ENCODE peak calls at places on chromosome 15, in four cellular contexts. N is GM23338, Y is left lung, C is astrocyte of the spinal cord. A is an unnamed sample.

GRCh38 chr15:77734306-77734705 is 101.6 kb upstream of the LINGO1 start:
- DNase-seq in N (no peak), Y (no peak), C (no peak), A (no peak)

GRCh38 chr15:95325763-95326688 is 1004.5 kb upstream of the NR2F2 start:
- DNase-seq in N (no peak), Y (no peak), C (peak), A (no peak)

GRCh38 chr15:48645558-48646330 is at the start of gene FBN1:
- DNase-seq in N (peak), Y (peak), C (peak), A (peak)

GRCh38 chr15:44066211-44066827 is 128.8 kb downstream of the FRMD5 start:
- DNase-seq in N (peak), Y (no peak), C (peak), A (peak)

GRCh38 chr15:69827751-69828150 is 270.0 kb downstream of the TLE3 start:
- DNase-seq in N (no peak), Y (no peak), C (no peak), A (no peak)

GRCh38 chr15:48500595-48500994 is 144.9 kb downstream of the FBN1 start:
- DNase-seq in N (no peak), Y (no peak), C (no peak), A (peak)

GRCh38 chr15:76196949-76197315 is 114.3 kb downstream of the ETFA start:
- DNase-seq in N (no peak), Y (no peak), C (no peak), A (no peak)

GRCh38 chr15:48360841-48361240 is 29.6 kb downstream of the DUT start:
- DNase-seq in N (peak), Y (no peak), C (peak), A (peak)

GRCh38 chr15:93658026-93658790 is 569.2 kb upstream of the RGMA start:
- DNase-seq in N (no peak), Y (no peak), C (no peak), A (no peak)

DNA sequence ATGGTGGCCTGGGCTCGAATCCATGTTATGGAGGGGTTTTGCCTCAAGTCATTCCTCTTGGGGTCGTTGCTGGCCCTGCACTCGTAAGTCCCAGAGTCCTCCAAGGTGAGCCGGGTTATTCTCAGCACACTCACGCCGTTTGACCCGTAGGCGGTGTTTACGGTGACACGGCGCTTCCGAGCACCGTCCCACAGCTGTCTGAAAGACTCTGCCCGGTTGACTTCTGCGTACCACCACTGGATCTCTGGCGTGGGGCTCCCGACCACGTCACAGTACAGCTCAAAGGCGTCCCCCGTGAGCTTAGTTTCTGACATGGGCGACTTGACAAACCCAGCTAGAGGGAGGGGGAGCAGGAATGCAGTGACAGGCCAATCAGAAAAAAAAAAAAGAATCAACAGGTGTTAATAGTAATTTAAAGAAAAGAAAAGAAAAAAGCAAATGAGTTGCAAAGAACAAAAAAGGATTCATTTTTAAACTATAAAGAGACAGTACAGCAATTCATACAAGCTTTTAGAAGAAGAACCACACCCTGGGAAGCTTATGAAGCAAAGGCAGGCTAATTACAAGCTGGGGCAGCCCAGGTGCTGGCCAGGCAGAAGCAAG is 36.1 kb downstream of the NPTN start:
- DNase-seq in N (no peak), Y (no peak), C (no peak), A (no peak)
- TF ChIP-seq CTCF in N (no peak), Y (no peak), C (no peak), A (no peak)

DNA sequence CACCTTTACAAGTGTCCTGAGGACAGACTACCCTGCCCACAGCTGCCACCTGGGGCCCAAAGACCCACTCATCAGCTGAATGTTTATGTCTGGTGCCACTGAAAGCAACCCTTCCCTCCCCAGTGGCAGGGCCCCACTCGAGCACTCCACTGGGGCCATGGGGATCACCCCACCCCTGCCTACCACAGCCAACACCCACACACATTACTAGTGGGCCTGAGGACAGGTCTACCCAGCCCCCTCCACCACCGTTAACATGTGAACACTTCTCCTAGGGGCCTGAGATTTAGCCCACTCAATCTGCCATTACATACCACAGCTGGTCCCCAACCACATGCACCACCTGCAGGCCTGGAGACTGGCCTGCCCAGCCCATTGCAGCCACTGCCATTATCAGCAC is 52.3 kb downstream of the ADAM10 start:
- DNase-seq in N (no peak), Y (no peak), C (no peak), A (no peak)
- H3K4me3 ChIP-seq in N (no peak), Y (no peak), C (no peak), A (no peak)

DNA sequence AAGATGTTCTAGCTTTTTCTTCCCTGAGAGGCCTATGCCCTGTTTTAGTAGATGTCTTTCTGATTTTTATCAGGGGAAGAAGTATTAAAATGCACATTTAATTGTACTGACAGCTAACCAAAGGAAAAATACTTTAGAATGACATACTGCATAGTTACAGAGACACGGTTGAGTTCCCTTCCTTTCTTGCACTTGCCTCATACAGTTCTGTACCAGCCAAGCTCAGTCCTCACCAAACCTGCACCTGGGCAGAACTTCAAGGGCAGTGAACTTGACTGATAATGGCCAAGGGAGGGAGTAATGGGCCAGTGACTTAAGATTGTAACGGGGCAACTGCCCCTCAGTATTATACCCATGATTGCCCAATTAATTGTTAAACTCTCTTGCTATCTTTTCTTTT is 34.1 kb upstream of the RASGRP1 start:
- DNase-seq in N (no peak), Y (no peak), C (no peak), A (no peak)
- TF ChIP-seq CTCF in N (no peak), Y (no peak), C (no peak), A (no peak)

DNA sequence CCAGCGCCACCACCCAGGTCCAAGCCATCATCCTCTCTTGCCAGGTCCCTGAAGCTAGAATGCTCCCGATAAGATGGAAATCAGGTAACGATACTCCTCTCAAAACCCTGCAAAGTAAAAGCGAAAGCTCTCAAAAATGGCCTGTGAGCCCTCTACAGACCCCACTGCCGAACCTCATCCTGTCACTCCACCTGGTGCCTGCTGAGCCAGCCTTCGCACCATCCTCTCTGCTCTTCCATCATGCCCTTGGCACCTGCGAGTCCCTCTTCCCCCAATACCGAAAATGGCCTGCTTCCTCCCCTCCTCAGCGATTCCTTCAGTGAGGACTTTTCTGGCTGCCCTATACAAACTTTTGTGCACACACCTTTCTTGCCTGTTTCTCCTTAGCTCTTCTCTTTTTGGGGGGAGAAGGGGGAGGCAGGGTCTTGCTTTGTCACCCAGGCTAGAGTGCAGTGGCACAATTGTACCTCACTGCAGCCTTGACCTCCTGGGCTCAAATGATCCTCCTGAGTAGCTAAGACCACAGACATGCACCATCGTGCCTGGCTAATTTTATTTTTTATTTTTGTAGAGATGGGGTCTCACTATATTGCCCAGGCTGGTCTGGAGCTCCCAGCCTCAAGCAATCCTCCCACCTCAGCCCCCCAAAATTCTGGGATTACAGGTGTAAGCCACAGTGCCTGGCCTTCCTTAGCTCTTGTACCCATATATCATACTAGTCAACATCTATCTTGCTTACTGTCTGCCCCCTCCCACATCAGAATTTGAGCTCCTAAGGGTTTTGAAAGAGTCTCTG is 3.0 kb downstream of the IDH2 start:
- DNase-seq in N (peak), Y (no peak), C (no peak), A (no peak)
- H3K4me3 ChIP-seq in N (no peak), Y (no peak), C (no peak), A (peak)

GRCh38 chr15:60493166-60493565 is 14.2 kb upstream of the ICE2 start:
- DNase-seq in N (no peak), Y (no peak), C (no peak), A (no peak)
- TF ChIP-seq CTCF in N (no peak), Y (no peak), C (no peak), A (no peak)

A was measured in AG10803.